ENCODE peak calls at places on chromosomes 6 and 20, in four cellular contexts. Y is mesothelial cell of epicardium, F is nephron progenitor cell, U is amygdala. Z is an unnamed sample.
A peak's percentile ranks its signal among the peaks of the same experiment; 100 is the strongest.

GRCh38 chr6:125123468-125124249 is 29.9 kb upstream of the TPD52L1 start:
- DNase-seq in Y (no peak), U (no peak), F (no peak), Z (no peak)

GRCh38 chr6:34284563-34285545 is 36.0 kb upstream of the SMIM29 start:
- DNase-seq in Y (no peak), U (peak; percentile 19), F (no peak), Z (no peak)

GRCh38 chr6:35343835-35344550 is 1.6 kb downstream of the PPARD start:
- DNase-seq in F (no peak), Y (no peak), U (no peak), Z (no peak)

GRCh38 chr6:121310495-121310894 is 23.8 kb downstream of the TBC1D32 start:
- DNase-seq in F (no peak), U (no peak), Y (no peak), Z (no peak)

GRCh38 chr6:142850653-142851434 is 94.1 kb downstream of the HIVEP2 start:
- DNase-seq in Y (no peak), U (no peak), F (no peak), Z (peak; percentile 85)

GRCh38 chr6:13220266-13220665 is 108.1 kb downstream of the TBC1D7 start:
- DNase-seq in F (no peak), Y (no peak), U (no peak), Z (no peak)

GRCh38 chr20:43320536-43320935 is 130.8 kb upstream of the PTPRT start:
- DNase-seq in Y (no peak), U (no peak), F (no peak), Z (no peak)

GRCh38 chr20:37506166-37506725 is 14.8 kb upstream of the NNAT start:
- DNase-seq in F (no peak), U (no peak), Y (no peak), Z (no peak)

GRCh38 chr6:89613790-89614189 is 24.8 kb downstream of the LYRM2 start:
- DNase-seq in F (no peak), U (no peak), Y (no peak), Z (no peak)

GRCh38 chr20:32007787-32008616 is 2.2 kb upstream of the CCM2L start:
- DNase-seq in F (no peak), U (no peak), Y (no peak), Z (peak; percentile 47)

GRCh38 chr20:50259705-50260479 is 69.3 kb downstream of the CEBPB start:
- DNase-seq in Y (no peak), U (no peak), F (no peak), Z (no peak)

GRCh38 chr6:37897819-37898534 is 78.5 kb downstream of the ZFAND3 start:
- DNase-seq in F (no peak), Y (no peak), U (no peak), Z (no peak)

GRCh38 chr6:72363844-72364740 is 257.8 kb upstream of the KCNQ5 start:
- DNase-seq in U (peak; percentile 22), F (no peak), Y (no peak), Z (peak; percentile 95)

GRCh38 chr6:99478483-99478882 is 36.7 kb downstream of the USP45 start:
- DNase-seq in U (no peak), Y (no peak), F (no peak), Z (no peak)

GRCh38 chr6:31576897-31577341 is 1.6 kb downstream of the TNF start:
- DNase-seq in Y (no peak), F (no peak), U (no peak), Z (peak; percentile 8)

GRCh38 chr6:144335315-144335861 is 50.3 kb downstream of the UTRN start:
- DNase-seq in F (no peak), U (no peak), Y (no peak), Z (no peak)

GRCh38 chr6:116971959-116972358 is 94.9 kb downstream of the RFX6 start:
- DNase-seq in F (peak; percentile 30), Y (no peak), U (no peak), Z (peak; percentile 56)

GRCh38 chr6:111604259-111605099 is 1.2 kb downstream of the TRAF3IP2 start:
- DNase-seq in Y (no peak), F (no peak), U (peak; percentile 50), Z (peak; percentile 65)

GRCh38 chr6:104540743-104541142 is 319.0 kb downstream of the HACE1 start:
- DNase-seq in U (no peak), Y (no peak), F (no peak), Z (peak; percentile 16)

GRCh38 chr20:4083103-4083864 is 67.9 kb upstream of the RNF24 start:
- DNase-seq in U (no peak), Y (no peak), F (peak; percentile 42), Z (no peak)

GRCh38 chr6:7124114-7124513 is 16.4 kb downstream of the RREB1 start:
- DNase-seq in Y (no peak), F (no peak), U (no peak), Z (no peak)

GRCh38 chr20:37680420-37680819 is 13.4 kb upstream of the CTNNBL1 start:
- DNase-seq in U (no peak), F (no peak), Y (no peak), Z (peak; percentile 41)